ENCODE peak calls at places on chromosome 3, in four cellular contexts. U, I, X and E are unnamed samples.

GRCh38 chr3:150905766-150906165 is 527 bp upstream of the MINDY4B start:
- DNase-seq in I (no peak), U (no peak), X (no peak), E (no peak)

GRCh38 chr3:129061077-129061887 is 703 bp downstream of the GP9 start:
- DNase-seq in X (no peak), I (no peak), U (no peak), E (no peak)

GRCh38 chr3:13025090-13025489 is 48.1 kb downstream of the IQSEC1 start:
- DNase-seq in I (no peak), U (peak), X (peak), E (peak)

GRCh38 chr3:129615751-129616281 is 9.3 kb upstream of the PLXND1 start:
- DNase-seq in I (no peak), U (no peak), X (peak), E (no peak)

GRCh38 chr3:73868688-73869315 is 244.1 kb upstream of the PDZRN3 start:
- DNase-seq in I (peak), X (no peak), U (peak), E (no peak)

GRCh38 chr3:29950232-29950631 is 656.2 kb upstream of the TGFBR2 start:
- DNase-seq in I (no peak), U (no peak), X (no peak), E (no peak)

GRCh38 chr3:102037209-102037608 is 187.9 kb downstream of the NFKBIZ start:
- DNase-seq in X (no peak), U (peak), I (no peak), E (no peak)

GRCh38 chr3:136152963-136153362 is 43.2 kb downstream of the MSL2 start:
- DNase-seq in I (no peak), X (no peak), U (no peak), E (no peak)

GRCh38 chr3:126287536-126288181 is 69.5 kb downstream of the KLF15 start:
- DNase-seq in X (peak), U (peak), I (peak), E (peak)

GRCh38 chr3:45552031-45552772 is 42.3 kb upstream of the LIMD1 start:
- DNase-seq in X (no peak), U (no peak), I (no peak), E (no peak)

GRCh38 chr3:29335438-29335837 is 54.6 kb downstream of the RBMS3 start:
- DNase-seq in I (peak), X (peak), U (peak), E (peak)

GRCh38 chr3:153232737-153233330 is 70.8 kb downstream of the RAP2B start:
- DNase-seq in X (no peak), U (peak), I (no peak), E (no peak)

GRCh38 chr3:170725285-170725731 is 139.4 kb upstream of the SLC7A14 start:
- DNase-seq in X (no peak), I (no peak), U (peak), E (no peak)

GRCh38 chr3:191484461-191484860 is 23.5 kb downstream of the PYDC2 start:
- DNase-seq in I (no peak), X (no peak), U (no peak), E (peak)

GRCh38 chr3:9986230-9986725 is 363 bp downstream of the EMC3 start:
- DNase-seq in X (no peak), U (no peak), I (no peak), E (no peak)

GRCh38 chr3:10766049-10766705 is 49.9 kb upstream of the SLC6A11 start:
- DNase-seq in I (no peak), U (no peak), X (no peak), E (no peak)

GRCh38 chr3:123126051-123126450 is 59.2 kb downstream of the PDIA5 start:
- DNase-seq in U (no peak), I (peak), X (no peak), E (no peak)

GRCh38 chr3:173876476-173876875 is 478.9 kb downstream of the NLGN1 start:
- DNase-seq in I (no peak), X (no peak), U (no peak), E (no peak)

GRCh38 chr3:47005212-47006144 is 26.0 kb downstream of the NBEAL2 start:
- DNase-seq in I (no peak), X (no peak), U (no peak), E (no peak)

GRCh38 chr3:196149922-196150321 is 61.3 kb downstream of the ZDHHC19 start:
- DNase-seq in I (no peak), X (no peak), U (no peak), E (no peak)

GRCh38 chr3:112984485-112984884 is 6.3 kb upstream of the GTPBP8 start:
- DNase-seq in I (no peak), U (peak), X (no peak), E (peak)

GRCh38 chr3:42581400-42581708 is 413 bp downstream of the SEC22C start:
- DNase-seq in I (no peak), X (no peak), U (no peak), E (no peak)

GRCh38 chr3:27945229-27945628 is 223.1 kb upstream of the EOMES start:
- DNase-seq in U (no peak), I (no peak), X (no peak), E (no peak)

DNA sequence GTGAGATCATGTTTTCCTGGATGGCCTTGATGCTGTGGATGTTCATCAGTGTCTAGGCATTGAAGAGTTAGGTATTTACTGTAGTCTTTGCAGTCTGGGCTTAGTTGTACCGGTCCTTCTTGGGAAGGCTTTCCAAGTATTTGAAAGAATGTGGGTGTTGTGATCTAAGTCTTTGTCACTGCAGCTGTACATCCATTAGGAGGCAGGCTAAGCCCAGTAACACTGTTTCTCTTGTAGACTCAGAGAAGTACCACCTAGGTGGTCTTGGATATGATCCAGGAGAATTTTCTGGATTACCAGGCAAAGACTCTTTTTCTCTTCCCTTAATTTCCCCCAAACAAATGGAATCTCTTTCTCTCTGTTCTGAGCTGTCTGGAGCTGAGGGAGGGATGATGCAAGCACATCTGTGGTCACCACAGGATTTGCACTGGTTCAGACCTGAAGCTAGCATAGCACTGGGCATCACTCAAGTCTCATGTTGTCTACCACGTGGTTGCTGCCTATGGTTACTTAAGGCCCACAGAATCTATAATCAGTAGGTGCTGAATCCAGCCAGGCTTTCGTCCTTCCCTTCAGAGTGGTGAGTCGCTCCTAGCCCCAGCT is 227.6 kb downstream of the NECTIN3 start:
- DNase-seq in I (peak), X (no peak), U (no peak), E (no peak)
- TF ChIP-seq CTCF in I (peak), X (no peak), U (no peak), E (no peak)

DNA sequence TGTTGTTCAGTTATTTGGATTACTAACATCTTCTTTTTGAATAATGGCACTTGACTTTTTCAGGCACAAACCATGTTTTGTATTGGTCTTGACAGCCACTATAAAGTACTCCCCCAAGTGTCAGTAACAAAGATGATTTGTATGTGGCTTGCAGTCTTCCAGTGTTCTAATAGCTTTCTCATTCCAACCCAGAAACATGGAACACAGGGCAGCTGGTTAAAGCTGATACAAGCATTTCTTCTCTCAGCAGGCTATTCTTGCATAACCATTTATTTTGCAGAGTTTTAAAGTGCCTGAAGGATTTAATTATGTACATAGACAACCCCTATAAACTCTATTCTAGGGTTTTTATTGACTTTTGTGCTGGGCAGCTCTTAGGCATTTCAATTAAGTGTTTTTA is 420.4 kb downstream of the MECOM start:
- DNase-seq in U (peak), X (no peak), I (no peak), E (no peak)
- H3K4me3 ChIP-seq in U (peak), X (peak), I (peak), E (no peak)

DNA sequence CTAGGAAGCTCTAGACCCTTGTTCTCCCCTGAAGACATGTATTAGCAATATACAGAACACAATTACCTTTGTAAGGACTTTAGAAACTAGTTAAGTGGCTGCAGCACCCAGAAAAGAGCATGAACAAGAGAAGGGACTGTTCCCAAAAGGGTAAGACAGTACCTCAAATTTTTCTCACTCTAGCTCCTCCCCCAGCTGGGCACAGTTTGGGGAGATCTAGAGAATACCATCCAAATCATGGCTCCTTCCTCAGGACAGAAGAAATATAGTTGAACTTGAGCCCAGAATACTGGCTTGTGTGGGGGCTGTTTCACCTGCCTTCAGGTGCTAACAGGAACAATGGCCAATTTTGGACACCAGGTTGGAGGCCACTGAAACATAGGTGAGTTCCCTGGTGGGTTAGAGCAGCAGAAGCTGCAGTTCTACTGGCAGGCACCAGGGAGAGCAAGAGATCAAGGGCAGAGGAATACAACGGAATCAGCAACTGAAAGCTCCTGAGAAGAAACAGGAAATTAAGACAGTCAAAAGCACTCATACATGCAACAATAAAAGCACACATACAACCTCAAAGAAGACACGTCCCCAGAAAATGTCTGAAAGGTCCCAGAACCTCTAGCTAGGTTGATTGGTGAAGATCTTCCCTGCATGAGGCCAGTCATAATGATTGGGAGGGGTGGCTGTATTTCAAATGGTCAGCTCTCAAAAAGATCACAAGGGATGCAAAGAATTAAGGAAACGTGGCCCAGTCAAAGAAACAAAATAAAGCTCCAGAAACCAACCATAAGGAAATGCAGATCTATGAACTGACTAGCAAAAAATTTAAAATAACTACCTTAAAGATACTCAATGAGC is 104.9 kb upstream of the ASB14 start:
- DNase-seq in X (no peak), U (peak), I (peak), E (peak)
- TF ChIP-seq CTCF in X (peak), U (peak), I (peak), E (peak)

GRCh38 chr3:187025656-187026320 is 95.5 kb downstream of the ST6GAL1 start:
- DNase-seq in I (no peak), U (no peak), X (no peak), E (no peak)
- H3K4me3 ChIP-seq in I (no peak), U (no peak), X (no peak), E (no peak)

GRCh38 chr3:1251282-1252060 is 158.6 kb downstream of the CNTN6 start:
- DNase-seq in I (no peak), U (no peak), X (no peak), E (no peak)
- TF ChIP-seq CTCF in I (peak), U (no peak), X (no peak), E (no peak)

GRCh38 chr3:183272142-183272541 is 19.1 kb downstream of the B3GNT5 start:
- DNase-seq in U (no peak), X (no peak), I (no peak), E (no peak)

GRCh38 chr3:183275418-183275817 is 22.4 kb downstream of the B3GNT5 start:
- DNase-seq in I (no peak), U (peak), X (no peak), E (peak)

GRCh38 chr3:183272792-183273191 is 19.7 kb downstream of the B3GNT5 start:
- DNase-seq in I (no peak), U (no peak), X (no peak), E (no peak)

GRCh38 chr3:183277260-183277659 is 24.2 kb downstream of the B3GNT5 start:
- DNase-seq in I (no peak), X (no peak), U (no peak), E (no peak)

DNA sequence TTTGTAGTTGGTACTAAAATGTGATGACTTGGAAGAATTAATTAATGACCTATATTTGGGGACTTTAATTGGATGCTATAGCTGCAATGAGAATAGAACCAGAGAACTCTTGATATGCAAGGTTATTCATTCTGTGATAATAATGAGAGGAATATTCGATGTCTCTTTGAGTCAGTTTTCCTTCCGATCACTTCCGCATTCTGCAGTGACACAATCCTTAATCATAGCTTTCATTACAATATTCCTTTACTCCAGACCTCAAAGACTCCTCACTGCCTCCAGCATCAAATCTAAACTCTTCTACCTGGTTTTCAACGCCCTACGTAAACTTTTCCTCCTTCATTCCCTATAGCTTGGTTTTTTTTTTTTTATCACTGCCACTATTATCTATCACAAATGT is 21.6 kb downstream of the B3GNT5 start:
- DNase-seq in X (no peak), I (no peak), U (no peak), E (no peak)
- H3K4me3 ChIP-seq in X (no peak), I (no peak), U (no peak), E (peak)

DNA sequence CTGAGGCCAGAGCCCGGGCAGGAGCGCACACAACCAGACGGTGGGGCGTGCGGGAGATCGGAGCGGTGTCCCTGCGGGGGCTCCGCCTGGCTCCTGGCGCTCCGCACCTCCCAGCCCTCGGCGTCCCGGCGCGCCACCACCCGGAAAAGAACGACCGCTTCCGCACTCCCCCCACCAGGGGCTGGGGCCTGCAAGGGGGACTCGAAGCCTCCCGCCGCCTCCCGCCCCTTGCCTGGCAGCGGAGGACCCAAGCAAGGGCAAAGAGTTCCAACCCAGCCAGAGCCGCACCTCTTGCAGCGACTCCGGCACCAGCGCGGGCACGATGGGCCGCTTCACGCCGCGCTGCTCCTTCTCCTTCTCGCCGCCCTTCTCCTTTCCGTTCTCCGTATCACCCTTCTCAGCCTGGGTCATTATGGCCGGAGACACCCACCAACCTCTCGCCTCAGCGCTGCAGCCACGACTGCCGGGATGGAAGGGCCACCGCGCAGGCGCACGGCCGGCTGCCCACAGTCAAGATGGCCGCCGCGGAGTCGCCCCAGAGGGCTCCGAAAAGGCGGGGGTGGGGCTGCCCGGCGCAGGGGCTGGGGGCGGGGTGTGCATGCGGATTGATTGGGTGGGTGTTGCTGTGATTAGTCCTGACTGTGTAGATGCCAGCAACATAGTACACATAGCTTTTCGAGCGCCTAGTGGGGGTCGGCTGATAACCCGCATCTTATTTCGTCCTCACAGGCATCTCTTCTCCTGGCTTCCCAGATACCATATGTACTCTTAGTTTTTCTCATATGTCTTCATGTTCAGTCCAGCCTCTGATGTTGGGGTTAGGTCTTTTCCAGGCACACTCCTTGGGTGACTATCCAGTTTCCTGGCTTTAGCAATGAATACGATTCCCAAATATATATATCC is at the start of gene ACTR8:
- DNase-seq in I (peak), U (peak), X (peak), E (peak)
- TF ChIP-seq CTCF in I (peak), U (peak), X (no peak), E (no peak)

GRCh38 chr3:127604546-127605165 is 6.4 kb downstream of the MCM2 start:
- DNase-seq in X (no peak), U (no peak), I (no peak), E (no peak)
- H3K4me3 ChIP-seq in X (no peak), U (no peak), I (no peak), E (no peak)

DNA sequence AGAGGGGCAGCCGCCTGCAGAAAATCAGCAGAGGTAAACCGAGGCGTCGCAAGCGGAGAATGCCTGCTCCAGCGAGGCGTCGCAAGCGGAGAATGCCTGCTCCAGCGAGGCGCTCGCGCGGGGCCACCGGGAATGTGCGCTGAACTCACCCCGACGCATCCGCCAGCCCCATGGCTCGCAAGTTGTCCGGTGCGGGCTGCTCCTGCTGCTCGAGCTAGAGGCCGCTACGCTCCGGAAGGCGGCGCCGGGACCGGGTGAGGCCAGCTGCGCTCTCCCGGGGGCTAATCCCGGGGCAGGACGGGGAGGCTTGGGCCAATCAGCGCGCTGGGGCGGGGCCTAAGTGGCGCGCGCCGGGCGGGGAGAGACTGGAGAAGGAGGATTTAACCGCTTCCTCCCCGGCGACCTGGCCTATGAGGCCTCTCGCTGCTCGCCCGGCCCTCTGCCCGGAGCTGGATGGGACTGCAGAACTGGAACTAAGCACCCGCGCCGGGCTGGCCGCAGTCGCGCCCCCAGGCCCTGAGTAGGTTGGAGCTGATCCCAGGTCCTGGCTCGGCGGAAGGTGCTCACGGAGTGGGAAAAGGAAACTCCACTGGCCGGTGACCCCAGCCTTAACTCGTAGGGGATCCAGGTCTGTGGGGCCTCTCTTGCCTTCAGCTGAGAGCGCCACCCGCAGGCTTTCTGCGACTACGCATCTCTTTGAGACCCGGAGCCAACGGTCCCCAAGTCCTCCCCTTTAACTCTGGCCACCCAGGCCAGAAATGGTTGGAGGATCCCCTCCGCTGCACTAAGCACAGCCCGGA is at the start of gene SLC26A6:
- DNase-seq in X (peak), U (peak), I (peak), E (peak)
- TF ChIP-seq CTCF in X (peak), U (peak), I (peak), E (peak)